ENCODE peak calls at places on chromosomes 16 and 17, in four cellular contexts. T is hepatocyte, L is transverse colon, D is heart right ventricle. Q is an unnamed sample. For H3K9me3, the result is how much of the 10 kb centered on the place peaks cover.

GRCh38 chr17:22233382-22233781 is 541.1 kb downstream of the KCNJ18 start:
- DNase-seq in T (no peak), L (no peak), D (no peak), Q (no peak)

GRCh38 chr16:83533193-83533592 is 274.6 kb upstream of the HSBP1 start:
- DNase-seq in T (no peak), L (no peak), D (no peak), Q (no peak)

GRCh38 chr17:75769536-75769935 is 4.5 kb upstream of the GALK1 start:
- DNase-seq in T (peak), L (no peak), D (no peak), Q (peak)

GRCh38 chr17:3472137-3472536 is 518 bp upstream of the SPATA22 start:
- DNase-seq in T (no peak), L (no peak), D (no peak), Q (no peak)

GRCh38 chr17:72332367-72332766 is 211.5 kb downstream of the SOX9 start:
- DNase-seq in T (no peak), L (no peak), D (no peak), Q (no peak)

GRCh38 chr17:2977157-2977556 is 86.2 kb downstream of the OR1D5 start:
- DNase-seq in T (no peak), L (no peak), D (no peak), Q (no peak)

GRCh38 chr16:79653337-79654000 is 52.9 kb upstream of the MAF start:
- DNase-seq in T (peak), L (no peak), D (peak), Q (peak)

GRCh38 chr17:82838386-82839063 is 1.3 kb downstream of the ZNF750 start:
- DNase-seq in T (peak), L (peak), D (no peak), Q (peak)

GRCh38 chr17:51365090-51365489 is 104.7 kb downstream of the UTP18 start:
- DNase-seq in T (no peak), L (no peak), D (no peak), Q (no peak)

DNA sequence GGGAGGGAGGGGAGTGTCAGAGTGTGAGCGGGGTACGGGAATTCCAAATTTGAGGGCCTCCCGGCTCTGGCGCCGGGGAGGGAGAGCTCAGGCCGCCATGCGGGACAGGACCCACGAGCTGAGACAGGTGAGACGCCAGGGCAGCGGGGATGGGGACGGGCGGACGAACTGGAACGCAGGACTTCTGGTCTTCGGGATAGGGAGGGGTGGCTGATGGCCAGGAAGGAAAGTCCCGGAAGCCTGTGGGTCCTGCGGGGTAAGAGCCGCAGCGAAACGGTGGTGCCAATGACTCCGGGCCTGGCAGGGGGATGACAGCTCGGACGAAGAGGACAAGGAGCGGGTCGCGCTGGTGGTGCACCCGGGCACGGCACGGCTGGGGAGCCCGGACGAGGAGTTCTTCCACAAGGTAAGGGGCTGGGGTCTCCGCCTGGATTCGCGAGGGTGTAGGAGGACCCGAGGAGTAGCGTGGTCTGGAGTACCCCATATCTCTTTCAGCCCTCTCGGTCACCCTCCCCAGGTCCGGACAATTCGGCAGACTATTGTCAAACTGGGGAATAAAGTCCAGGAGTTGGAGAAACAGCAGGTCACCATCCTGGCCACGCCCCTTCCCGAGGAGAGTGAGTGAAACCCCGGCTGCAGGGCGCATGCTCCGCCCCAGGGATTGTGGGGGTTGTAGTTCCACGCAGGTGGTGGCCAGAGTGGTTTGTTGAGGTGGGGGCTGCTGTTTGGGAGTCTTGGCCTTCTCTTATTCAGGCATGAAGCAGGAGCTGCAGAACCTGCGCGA is 543 bp downstream of the STX4 start:
- DNase-seq in T (peak), L (peak), D (peak), Q (peak)
- H3K27ac ChIP-seq in T (peak), L (peak), D (peak), Q (peak)

DNA sequence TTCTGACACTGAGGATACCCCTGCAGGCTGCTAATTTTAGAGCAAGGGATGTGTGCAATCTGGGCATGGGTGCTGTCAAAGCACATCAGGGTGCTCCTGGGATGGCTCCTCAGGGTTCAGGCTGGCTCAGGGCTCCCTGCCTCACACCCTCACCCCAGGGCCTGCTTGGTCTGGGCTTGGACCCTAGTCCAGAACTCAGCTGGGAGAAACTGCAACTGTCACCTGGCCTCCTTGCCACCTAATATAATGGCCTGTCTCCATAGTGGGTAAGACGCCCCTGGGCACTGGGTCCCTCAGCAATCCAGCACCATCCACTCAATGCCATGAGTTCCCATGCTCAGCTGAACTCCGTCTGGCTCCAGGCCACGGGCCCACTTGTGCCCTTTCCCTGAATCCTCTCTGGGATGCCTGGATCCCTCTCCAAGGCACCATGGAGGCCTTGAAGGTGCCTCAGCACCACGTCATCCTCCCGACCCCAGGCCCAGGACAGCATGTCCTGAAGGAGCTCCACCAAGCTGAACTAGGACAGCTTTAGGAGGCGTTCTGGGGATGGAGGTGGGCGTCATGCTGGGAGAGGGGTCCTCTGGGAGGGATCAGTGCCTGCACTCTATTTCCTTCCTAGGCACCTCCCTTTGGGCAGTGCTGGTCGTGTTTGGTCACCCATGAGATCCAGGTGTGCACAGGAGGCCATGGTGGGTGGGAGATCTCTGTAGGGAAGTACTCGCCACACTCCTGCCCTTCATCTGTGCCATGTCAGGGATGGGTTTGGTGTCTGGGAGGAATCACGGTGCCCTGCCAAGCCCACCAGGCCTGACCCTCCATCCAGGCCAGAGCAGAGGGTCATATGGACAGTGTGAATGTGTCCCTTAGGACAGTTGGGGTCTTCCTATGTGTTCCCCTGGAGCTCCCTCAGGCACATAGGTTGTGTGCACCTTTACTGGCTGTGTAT is 1688.4 kb downstream of the TP53TG3F start:
- DNase-seq in T (no peak), L (no peak), D (no peak), Q (no peak)
- H3K9me3 ChIP-seq in T (under half), L (under half), D (under half), Q (under half)

GRCh38 chr16:84710686-84711085 is 10.9 kb downstream of the USP10 start:
- DNase-seq in T (no peak), L (no peak), D (no peak), Q (no peak)

GRCh38 chr16:84714028-84714427 is 14.2 kb downstream of the USP10 start:
- DNase-seq in T (no peak), L (no peak), D (no peak), Q (no peak)

GRCh38 chr16:84712138-84712671 is 12.4 kb downstream of the USP10 start:
- DNase-seq in T (no peak), L (no peak), D (no peak), Q (no peak)

GRCh38 chr16:84715854-84716253 is 16.1 kb downstream of the USP10 start:
- DNase-seq in T (no peak), L (no peak), D (no peak), Q (no peak)

DNA sequence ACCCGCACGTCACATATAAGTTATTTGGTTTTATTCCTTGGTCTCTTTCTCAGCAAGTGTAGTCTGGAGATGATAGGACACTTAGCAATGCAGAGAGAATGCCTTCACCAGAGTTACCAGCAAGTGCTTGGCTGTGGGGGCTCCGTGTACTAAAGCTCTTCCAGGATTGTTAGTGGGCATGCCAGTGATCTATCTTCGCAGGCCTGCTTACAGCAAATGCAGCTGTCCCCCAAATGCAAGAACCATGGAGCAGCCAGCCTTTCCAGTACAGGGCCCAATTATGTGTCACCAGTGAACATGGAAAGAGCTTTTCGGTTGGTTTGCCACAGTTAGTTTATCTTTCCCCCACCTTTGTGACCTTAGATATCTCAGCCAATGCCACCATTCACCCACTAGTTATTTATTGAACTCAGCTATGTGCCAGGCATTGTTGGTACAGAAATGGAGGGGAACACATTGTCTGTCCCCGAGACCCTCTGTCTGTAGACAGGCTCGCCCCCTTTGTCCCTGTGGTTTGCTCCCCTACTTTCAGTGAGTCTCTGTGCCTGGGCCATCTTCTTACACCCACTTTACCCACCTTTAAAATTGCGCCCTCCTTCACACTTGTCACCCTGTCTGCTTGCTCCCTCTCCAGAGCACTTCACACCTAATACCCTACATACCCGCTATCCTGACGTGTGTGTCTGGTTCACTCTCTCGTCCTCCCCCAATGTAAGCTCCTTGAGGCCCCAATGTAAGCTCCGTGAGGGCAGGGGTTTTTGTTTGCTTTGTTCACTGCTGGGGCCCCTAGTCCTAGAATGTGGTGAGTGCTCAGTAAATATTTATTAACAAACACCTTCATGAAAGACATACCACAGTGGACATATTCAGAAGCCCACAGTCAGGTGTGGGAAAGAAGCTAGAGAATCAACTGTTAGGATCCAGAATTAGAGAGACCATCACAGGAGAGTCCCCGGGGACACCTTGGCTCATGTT is 13.3 kb downstream of the USP10 start:
- DNase-seq in T (no peak), L (no peak), D (no peak), Q (no peak)
- H3K27ac ChIP-seq in T (no peak), L (no peak), D (no peak), Q (no peak)

DNA sequence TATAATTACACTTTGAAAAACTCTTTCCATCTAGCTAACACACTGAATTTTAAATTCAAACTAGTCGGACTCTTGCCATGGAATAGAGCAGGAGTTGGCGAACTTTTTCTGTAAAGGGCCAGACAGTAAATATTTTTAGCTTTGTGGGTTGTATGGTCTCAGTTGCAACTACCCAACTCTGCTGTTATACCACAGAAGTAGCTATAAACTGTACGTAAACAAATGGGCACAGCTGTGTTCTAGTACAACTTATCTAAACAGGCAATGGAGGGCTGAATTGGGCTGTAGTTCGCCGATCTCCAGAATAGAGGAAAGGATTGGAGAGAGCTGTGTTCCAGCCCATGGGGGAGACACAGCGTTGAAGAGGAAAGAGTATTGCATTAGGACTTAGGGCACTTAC is 8.7 kb downstream of the CNTROB start:
- DNase-seq in T (no peak), L (no peak), D (no peak), Q (no peak)
- H3K9me3 ChIP-seq in T (under half), L (under half), D (under half), Q (under half)

GRCh38 chr17:48373882-48374281 is 56.1 kb downstream of the SKAP1 start:
- DNase-seq in T (no peak), L (no peak), D (no peak), Q (no peak)
- H3K27ac ChIP-seq in T (no peak), L (no peak), D (no peak), Q (no peak)

DNA sequence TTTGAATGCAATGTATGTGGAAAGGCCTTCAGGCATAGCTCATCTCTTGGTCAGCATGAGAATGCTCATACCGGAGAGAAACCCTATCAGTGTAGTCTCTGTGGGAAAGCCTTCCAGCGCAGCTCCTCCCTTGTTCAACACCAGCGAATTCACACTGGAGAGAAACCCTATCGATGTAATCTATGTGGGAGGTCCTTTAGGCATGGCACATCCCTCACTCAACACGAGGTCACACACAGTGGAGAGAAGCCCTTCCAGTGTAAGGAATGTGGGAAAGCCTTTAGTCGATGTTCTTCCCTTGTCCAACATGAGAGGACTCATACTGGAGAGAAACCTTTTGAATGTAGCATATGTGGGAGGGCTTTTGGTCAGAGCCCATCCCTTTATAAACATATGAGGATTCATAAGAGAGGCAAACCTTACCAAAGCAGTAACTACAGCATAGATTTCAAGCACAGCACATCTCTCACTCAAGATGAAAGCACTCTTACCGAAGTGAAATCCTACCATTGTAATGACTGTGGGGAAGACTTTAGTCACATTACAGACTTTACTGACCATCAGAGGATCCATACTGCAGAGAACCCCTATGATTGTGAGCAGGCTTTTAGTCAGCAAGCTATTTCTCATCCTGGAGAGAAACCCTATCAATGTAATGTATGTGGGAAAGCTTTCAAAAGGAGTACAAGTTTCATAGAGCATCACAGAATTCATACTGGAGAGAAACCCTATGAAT is 24.7 kb downstream of the ZFP90 start:
- DNase-seq in T (no peak), L (no peak), D (no peak), Q (no peak)
- H3K9me3 ChIP-seq in T (half or more), L (half or more), D (under half), Q (half or more)

Q was measured in psoas muscle.